ENCODE peak calls at places on chromosomes 6 and 20, in five cellular contexts. X is A549, S is choroid plexus epithelial cell, Y is thyroid gland, Z is right lobe of liver. L is an unnamed sample.

GRCh38 chr6:16857969-16858592 is 96.8 kb upstream of the ATXN1 start:
- DNase-seq in X (no peak), S (no peak), Y (no peak), Z (no peak), L (no peak)

GRCh38 chr20:20373046-20373706 is 5.3 kb downstream of the INSM1 start:
- DNase-seq in X (no peak), S (no peak), Y (no peak), Z (no peak), L (no peak)

GRCh38 chr20:54680872-54681297 is 205.5 kb downstream of the DOK5 start:
- DNase-seq in X (no peak), S (peak; percentile 62), Y (peak; percentile 5), Z (no peak), L (no peak)

GRCh38 chr6:21895591-21895990 is 302.0 kb downstream of the SOX4 start:
- DNase-seq in X (no peak), S (no peak), Y (no peak), Z (no peak), L (no peak)

GRCh38 chr6:100554228-100554627 is 89.5 kb upstream of the SIM1 start:
- DNase-seq in X (no peak), S (no peak), Y (peak; percentile 45), Z (no peak), L (no peak)

GRCh38 chr6:121666809-121667208 is 231.4 kb downstream of the GJA1 start:
- DNase-seq in X (peak; percentile 6), S (peak; percentile 87), Y (no peak), Z (no peak), L (no peak)

GRCh38 chr20:57619053-57619831 is 984 bp downstream of the ZBP1 start:
- DNase-seq in X (no peak), S (no peak), Y (no peak), Z (peak; percentile 57), L (no peak)

GRCh38 chr20:38272961-38273360 is 12.4 kb upstream of the KIAA1755 start:
- DNase-seq in X (no peak), S (peak; percentile 91), Y (no peak), Z (no peak), L (no peak)

GRCh38 chr6:2900821-2901644 is 2.1 kb downstream of the SERPINB9 start:
- DNase-seq in X (no peak), S (peak; percentile 38), Y (no peak), Z (no peak), L (no peak)

GRCh38 chr6:113447088-113447831 is 409.9 kb upstream of the MARCKS start:
- DNase-seq in X (no peak), S (peak; percentile 94), Y (no peak), Z (no peak), L (no peak)

GRCh38 chr6:166456360-166457156 is 73.8 kb upstream of the MPC1 start:
- DNase-seq in X (no peak), S (peak; percentile 50), Y (no peak), Z (no peak), L (no peak)

GRCh38 chr20:18267815-18268214 is 20.5 kb upstream of the ZNF133 start:
- DNase-seq in X (no peak), S (no peak), Y (no peak), Z (no peak), L (no peak)

GRCh38 chr6:144087789-144088426 is 7.5 kb downstream of the SF3B5 start:
- DNase-seq in X (no peak), S (no peak), Y (no peak), Z (no peak), L (no peak)

GRCh38 chr6:28673800-28674671 is 148.4 kb downstream of the GPX5 start:
- DNase-seq in X (peak; percentile 34), S (peak; percentile 76), Y (peak; percentile 11), Z (no peak), L (peak; percentile 75)

GRCh38 chr20:45545754-45546453 is 1.3 kb downstream of the EPPIN start:
- DNase-seq in X (peak; percentile 21), S (peak; percentile 55), Y (peak; percentile 6), Z (no peak), L (no peak)

GRCh38 chr6:20124545-20124944 is 87.7 kb downstream of the MBOAT1 start:
- DNase-seq in X (no peak), S (no peak), Y (no peak), Z (no peak), L (no peak)

GRCh38 chr6:20126102-20126752 is 86.0 kb downstream of the MBOAT1 start:
- DNase-seq in X (no peak), S (no peak), Y (no peak), Z (no peak), L (no peak)

GRCh38 chr6:20128018-20128417 is 84.3 kb downstream of the MBOAT1 start:
- DNase-seq in X (no peak), S (no peak), Y (no peak), Z (no peak), L (no peak)

GRCh38 chr6:20129290-20130088 is 82.8 kb downstream of the MBOAT1 start:
- DNase-seq in X (no peak), S (no peak), Y (no peak), Z (no peak), L (no peak)

DNA sequence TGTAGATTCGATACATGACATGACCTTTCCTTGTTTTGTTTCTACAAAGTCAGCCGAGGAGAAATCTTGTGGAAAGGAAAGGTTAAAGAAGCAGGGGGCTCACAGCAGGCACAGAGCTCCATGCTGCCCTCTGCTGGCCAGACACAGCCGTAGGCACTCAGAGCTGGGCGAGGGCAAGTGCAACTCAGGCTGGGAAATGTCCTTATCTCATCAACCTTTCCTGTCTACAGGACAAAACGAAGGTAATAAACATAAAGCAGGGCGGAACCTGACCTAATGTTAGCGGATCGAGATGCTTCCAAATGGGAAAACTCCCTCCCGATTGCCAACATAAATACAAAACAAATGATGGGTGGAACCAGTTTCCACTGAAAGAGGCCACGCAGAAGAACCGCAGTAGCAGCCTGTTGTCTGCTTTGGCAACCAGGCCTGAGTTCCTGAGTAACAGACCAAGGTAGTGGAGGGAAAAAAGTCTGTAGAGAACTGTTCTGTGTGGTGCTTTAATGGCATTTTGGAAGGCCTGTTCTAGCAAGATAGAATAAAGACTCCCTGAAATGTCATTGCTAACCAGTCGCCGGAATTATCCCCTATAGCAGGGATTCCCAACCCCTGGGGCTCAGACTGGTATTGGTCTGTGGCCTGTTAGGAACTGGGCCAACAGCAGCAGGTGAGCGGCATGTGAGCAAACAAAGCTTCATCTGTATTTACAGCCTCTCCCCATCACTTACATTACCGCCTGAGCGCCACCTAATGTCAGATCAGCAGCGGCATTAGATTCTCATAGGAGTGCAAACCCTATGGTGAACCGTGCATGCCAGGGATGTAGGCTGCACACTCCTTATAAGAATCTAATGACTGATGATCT is 85.2 kb downstream of the MBOAT1 start:
- DNase-seq in X (peak; percentile 41), S (peak; percentile 70), Y (peak; percentile 75), Z (peak; percentile 84), L (no peak)
- TF ChIP-seq CTCF in X (peak; percentile 66), S (peak; percentile 100), Y (peak; percentile 79), Z (peak; percentile 97), L (peak; percentile 95)

GRCh38 chr6:13229205-13230085 is 98.9 kb downstream of the TBC1D7 start:
- DNase-seq in X (peak; percentile 7), S (peak; percentile 39), Y (peak; percentile 42), Z (peak; percentile 66), L (no peak)
- TF ChIP-seq CTCF in X (peak; percentile 37), S (peak; percentile 36), Y (no peak), Z (peak; percentile 41), L (no peak)

GRCh38 chr6:33620158-33620583 is 951 bp upstream of the ITPR3 start:
- DNase-seq in X (no peak), S (no peak), Y (peak; percentile 82), Z (peak; percentile 50), L (no peak)

GRCh38 chr6:33621396-33622388 is 570 bp downstream of the ITPR3 start:
- DNase-seq in X (no peak), S (no peak), Y (peak; percentile 77), Z (no peak), L (no peak)

GRCh38 chr6:33616913-33617312 is 4.2 kb upstream of the ITPR3 start:
- DNase-seq in X (no peak), S (peak; percentile 37), Y (no peak), Z (no peak), L (no peak)

GRCh38 chr6:33620584-33621395 is at the start of gene ITPR3:
- DNase-seq in X (peak; percentile 72), S (peak; percentile 69), Y (peak; percentile 77), Z (peak; percentile 52), L (no peak)

GRCh38 chr6:33619166-33619565 is 2.0 kb upstream of the ITPR3 start:
- DNase-seq in X (no peak), S (no peak), Y (no peak), Z (no peak), L (no peak)
- TF ChIP-seq CTCF in X (no peak), S (no peak), Y (no peak), Z (no peak), L (peak; percentile 39)

DNA sequence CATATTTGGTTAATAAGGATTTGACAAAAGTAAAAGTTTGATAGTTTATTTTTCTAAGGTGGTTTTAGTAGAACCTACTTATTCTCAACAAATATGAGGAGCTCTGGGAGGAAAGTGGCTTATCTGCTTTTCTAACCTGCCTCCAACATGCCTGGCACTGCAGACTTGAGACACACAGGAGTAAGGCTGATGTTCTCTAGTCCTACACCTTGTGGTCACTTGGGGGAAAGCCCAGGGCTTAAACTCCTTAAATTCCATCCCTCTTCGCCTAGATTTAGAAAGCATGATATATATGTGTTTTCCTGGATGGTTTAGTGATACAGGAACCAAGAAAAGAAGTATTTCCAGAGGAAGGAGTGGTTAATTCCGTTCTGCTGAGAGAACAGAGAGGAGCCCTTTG is 39.9 kb upstream of the SAMD5 start:
- DNase-seq in X (no peak), S (no peak), Y (no peak), Z (no peak), L (no peak)
- TF ChIP-seq CTCF in X (no peak), S (peak; percentile 9), Y (no peak), Z (no peak), L (peak; percentile 27)

DNA sequence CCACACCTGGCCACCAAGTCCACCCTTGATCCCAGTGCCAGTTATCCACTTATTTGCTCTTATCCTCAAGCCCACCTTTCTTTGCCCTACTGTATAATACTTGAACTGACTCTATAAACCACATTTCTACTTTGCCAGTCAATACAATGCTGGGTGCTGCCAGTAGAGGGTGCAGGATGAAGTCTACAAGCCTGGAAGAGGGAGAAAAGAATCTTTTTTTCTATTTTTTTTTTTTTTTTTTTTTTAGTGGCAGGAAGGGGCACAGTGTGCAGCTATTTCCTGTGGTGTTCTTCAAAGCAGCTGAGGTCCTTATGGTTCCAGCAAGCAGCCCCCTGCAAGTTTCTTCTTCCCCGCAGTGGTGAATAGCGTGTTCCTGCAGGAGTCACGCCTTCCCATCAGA is 22.2 kb upstream of the GABRR1 start:
- DNase-seq in X (no peak), S (peak; percentile 23), Y (no peak), Z (no peak), L (no peak)
- TF ChIP-seq CTCF in X (no peak), S (peak; percentile 58), Y (no peak), Z (peak; percentile 26), L (peak; percentile 63)

GRCh38 chr20:32157611-32158010 is 48.1 kb downstream of the TM9SF4 start:
- DNase-seq in X (no peak), S (no peak), Y (no peak), Z (peak; percentile 36), L (no peak)

GRCh38 chr20:32153156-32153665 is 43.7 kb downstream of the TM9SF4 start:
- DNase-seq in X (no peak), S (no peak), Y (no peak), Z (no peak), L (no peak)

GRCh38 chr20:32153771-32154170 is 44.3 kb downstream of the TM9SF4 start:
- DNase-seq in X (no peak), S (no peak), Y (no peak), Z (peak; percentile 13), L (no peak)

GRCh38 chr20:32152421-32153155 is 43.1 kb downstream of the TM9SF4 start:
- DNase-seq in X (no peak), S (no peak), Y (no peak), Z (no peak), L (no peak)

GRCh38 chr20:32155017-32155965 is 45.8 kb downstream of the TM9SF4 start:
- DNase-seq in X (peak; percentile 10), S (peak; percentile 80), Y (peak; percentile 76), Z (peak; percentile 83), L (no peak)
- TF ChIP-seq CTCF in X (no peak), S (peak; percentile 60), Y (no peak), Z (no peak), L (peak; percentile 65)